ENCODE peak calls at places on chromosomes 12 and 14, in four cellular contexts. Z is NCI-H1092; Y is activated naive CD8-positive, alpha-beta T cell treated with anti-CD3 and anti-CD28 coated beads, Interleukin-2, amount 50 U/mL, for 24 hours; U is tibial artery. X is an unnamed sample.

GRCh38 chr14:69572634-69573135 is 2.0 kb downstream of the CCDC177 start:
- DNase-seq in Y (peak; percentile 6), U (no peak), Z (no peak), X (no peak)

GRCh38 chr12:65500121-65500846 is 221.8 kb downstream of the MSRB3 start:
- DNase-seq in Z (no peak), U (no peak), Y (no peak), X (no peak)

GRCh38 chr14:24394275-24394674 is 4.5 kb upstream of the NYNRIN start:
- DNase-seq in U (no peak), Y (no peak), Z (no peak), X (no peak)

GRCh38 chr14:75980856-75981255 is 939 bp downstream of the TGFB3 start:
- DNase-seq in Y (no peak), Z (no peak), U (peak; percentile 73), X (no peak)

GRCh38 chr12:25550186-25550585 is 2.9 kb downstream of the LMNTD1 start:
- DNase-seq in U (no peak), Z (no peak), Y (no peak), X (no peak)

GRCh38 chr14:92513204-92513965 is at the start of gene RIN3:
- DNase-seq in Y (peak; percentile 66), Z (no peak), U (no peak), X (no peak)

GRCh38 chr12:128844031-128844635 is 9.1 kb upstream of the GLT1D1 start:
- DNase-seq in Y (peak; percentile 27), Z (no peak), U (no peak), X (no peak)

GRCh38 chr12:66688836-66689439 is 10.1 kb upstream of the GRIP1 start:
- DNase-seq in Z (peak; percentile 42), Y (peak; percentile 27), U (no peak), X (no peak)

X was measured in NCI-H1436 treated with DMSO at 0.1 percent for 48 hours.